ENCODE peak calls at places on chromosomes 2 and 18, in nine cellular contexts. I, S, Y, T, R, X, J, A and P are unnamed samples. For H3K27me3, the result is how much of the 10 kb centered on the place peaks cover.

GRCh38 chr18:47931707-47932103 is 1.2 kb upstream of the SMAD2 start:
- DNase-seq in Y (no peak), X (no peak), J (peak), R (no peak), I (no peak), T (peak), A (peak), S (peak), P (no peak)

GRCh38 chr2:197556456-197556855 is 40.6 kb downstream of the MOB4 start:
- DNase-seq in R (no peak), J (no peak), S (no peak), X (peak), Y (no peak), I (no peak), T (no peak), A (peak), P (no peak)

GRCh38 chr2:162221064-162221463 is 22.2 kb downstream of the FAP start:
- DNase-seq in X (peak), R (no peak), J (peak), A (peak), T (peak), S (peak), Y (peak), I (peak), P (peak)

GRCh38 chr2:3151153-3151918 is 226.3 kb downstream of the EIPR1 start:
- DNase-seq in I (no peak), A (peak), J (no peak), R (no peak), S (peak), X (no peak), T (no peak), Y (no peak), P (no peak)

GRCh38 chr2:28670882-28671281 is 80.7 kb upstream of the PPP1CB start:
- DNase-seq in A (no peak), T (no peak), Y (no peak), X (no peak), R (no peak), S (no peak), J (no peak), I (no peak), P (no peak)

GRCh38 chr2:127085260-127085666 is 21.7 kb downstream of the BIN1 start:
- DNase-seq in Y (no peak), R (no peak), I (no peak), T (peak), J (no peak), X (peak), A (peak), S (no peak), P (peak)

GRCh38 chr2:127024769-127025356 is 82.1 kb downstream of the BIN1 start:
- DNase-seq in Y (peak), A (no peak), I (no peak), R (no peak), T (peak), S (no peak), J (no peak), X (peak), P (no peak)

GRCh38 chr2:119771331-119771730 is 11.6 kb downstream of the PTPN4 start:
- DNase-seq in Y (no peak), J (no peak), X (no peak), A (no peak), T (peak), S (peak), R (no peak), I (no peak), P (no peak)

GRCh38 chr2:193124820-193125219 is 930.1 kb upstream of the TMEFF2 start:
- DNase-seq in I (no peak), A (no peak), R (no peak), J (no peak), X (no peak), Y (no peak), S (no peak), T (no peak), P (no peak)

GRCh38 chr2:2572393-2573204 is 241.5 kb upstream of the MYT1L start:
- DNase-seq in T (no peak), J (no peak), I (no peak), Y (no peak), S (no peak), R (no peak), X (no peak), A (no peak), P (no peak)

GRCh38 chr2:70975237-70975636 is 3.2 kb upstream of the ANKRD53 start:
- DNase-seq in T (no peak), Y (peak), R (no peak), I (no peak), X (no peak), A (no peak), J (no peak), S (peak), P (no peak)

GRCh38 chr2:160970052-160970846 is 190.0 kb upstream of the TANK start:
- DNase-seq in Y (peak), T (peak), A (peak), X (peak), I (no peak), R (peak), J (no peak), S (peak), P (no peak)

GRCh38 chr18:55321268-55322175 is 266.5 kb downstream of the TCF4 start:
- DNase-seq in T (peak), J (peak), S (no peak), A (peak), X (peak), I (peak), R (peak), Y (peak), P (no peak)

GRCh38 chr2:203683932-203684556 is 22.4 kb upstream of the CD28 start:
- DNase-seq in J (no peak), R (peak), Y (no peak), A (no peak), X (peak), I (peak), T (no peak), S (no peak), P (no peak)

GRCh38 chr2:71226391-71226964 is 425 bp downstream of the PAIP2B start:
- DNase-seq in T (peak), J (no peak), X (no peak), Y (peak), R (no peak), I (peak), S (no peak), A (no peak), P (peak)

GRCh38 chr2:120481446-120482194 is 135.7 kb downstream of the INHBB start:
- DNase-seq in X (no peak), R (no peak), J (no peak), I (no peak), Y (no peak), A (no peak), T (no peak), S (no peak), P (no peak)

DNA sequence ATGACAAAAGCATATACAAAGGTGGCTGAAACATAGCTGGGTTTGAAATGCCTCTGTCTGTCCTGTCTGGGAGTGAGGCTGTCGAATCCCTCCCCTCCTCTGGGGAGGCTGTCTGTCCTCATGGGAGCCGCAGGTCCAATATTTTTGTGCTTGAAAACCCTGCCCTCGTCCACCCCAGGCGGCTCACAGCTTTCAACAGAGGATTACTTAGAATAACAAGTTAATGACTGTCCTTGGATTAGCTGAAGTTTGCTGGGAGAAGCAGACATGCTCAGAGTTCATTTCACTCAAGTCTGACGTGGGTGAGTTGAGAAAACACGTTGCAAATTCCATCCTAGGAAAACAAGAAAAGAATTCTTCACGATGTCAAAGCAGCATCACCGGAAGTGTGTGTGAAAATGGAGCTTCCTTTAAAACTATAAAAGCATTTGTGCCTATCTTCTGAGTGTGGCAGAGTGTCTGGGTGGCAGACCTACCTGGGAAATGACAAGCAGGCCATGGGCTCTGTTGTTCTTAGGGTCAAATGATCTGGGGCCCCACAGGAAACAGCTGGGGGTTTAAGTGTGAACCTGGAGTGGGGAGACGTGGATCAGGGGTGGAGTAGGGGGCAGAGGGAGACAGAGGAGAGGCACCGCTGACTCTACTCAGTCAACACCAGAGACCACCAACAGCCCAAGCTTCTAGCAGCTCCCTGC is 77.1 kb downstream of the DDX1 start:
- DNase-seq in S (no peak), T (no peak), A (no peak), Y (no peak), R (peak), X (peak), J (no peak), I (no peak), P (no peak)
- H3K27ac ChIP-seq in S (no peak), T (peak), A (no peak), Y (no peak), R (peak), X (no peak), J (no peak), I (no peak), P (no peak)

GRCh38 chr2:238924496-238925195 is 76.8 kb downstream of the TWIST2 start:
- DNase-seq in R (no peak), X (no peak), Y (no peak), A (no peak), T (no peak), S (no peak), J (no peak), I (peak), P (peak)
- H3K27me3 ChIP-seq in R (under half), X (under half), Y (under half), A (under half), T (under half), S (under half), J (under half), I (under half), P (under half)

GRCh38 chr18:58584219-58585127 is 44.4 kb downstream of the ALPK2 start:
- DNase-seq in T (peak), J (no peak), I (no peak), X (peak), R (no peak), A (no peak), Y (no peak), S (no peak), P (no peak)
- H3K27ac ChIP-seq in T (peak), J (no peak), I (no peak), X (peak), R (peak), A (no peak), Y (no peak), S (no peak), P (no peak)

GRCh38 chr2:172098650-172099471 is 3.8 kb downstream of the DLX2 start:
- DNase-seq in J (no peak), I (no peak), S (peak), X (peak), R (no peak), A (no peak), Y (no peak), T (peak), P (peak)

GRCh38 chr2:172101008-172101706 is 1.5 kb downstream of the DLX2 start:
- DNase-seq in X (no peak), Y (no peak), S (no peak), T (no peak), I (no peak), R (no peak), J (no peak), A (no peak), P (no peak)

GRCh38 chr2:172100080-172101007 is 2.4 kb downstream of the DLX2 start:
- DNase-seq in A (no peak), T (no peak), J (no peak), R (no peak), I (no peak), S (no peak), Y (no peak), X (no peak), P (no peak)

GRCh38 chr2:172098287-172098649 is 4.4 kb downstream of the DLX2 start:
- DNase-seq in A (no peak), T (no peak), X (no peak), R (no peak), Y (no peak), S (peak), I (no peak), J (no peak), P (no peak)

GRCh38 chr2:172099472-172100079 is 3.1 kb downstream of the DLX2 start:
- DNase-seq in X (no peak), T (no peak), I (no peak), Y (no peak), A (no peak), S (no peak), R (no peak), J (no peak), P (no peak)
- H3K27me3 ChIP-seq in X (under half), T (half or more), I (half or more), Y (under half), A (half or more), S (under half), R (under half), J (half or more), P (half or more)

GRCh38 chr18:36890598-36890997 is 61.7 kb downstream of the KIAA1328 start:
- DNase-seq in X (no peak), T (no peak), R (no peak), S (no peak), J (no peak), I (no peak), Y (no peak), A (no peak), P (no peak)
- H3K27ac ChIP-seq in X (no peak), T (no peak), R (no peak), S (no peak), J (no peak), I (no peak), Y (no peak), A (no peak), P (no peak)

GRCh38 chr2:47566207-47566858 is 163.4 kb downstream of the MSH2 start:
- DNase-seq in S (no peak), X (no peak), Y (no peak), T (no peak), J (no peak), I (peak), A (no peak), R (no peak), P (no peak)
- H3K27me3 ChIP-seq in S (under half), X (under half), Y (under half), T (under half), J (under half), I (under half), A (under half), R (half or more), P (under half)

GRCh38 chr2:16640024-16640423 is 25.6 kb downstream of the CYRIA start:
- DNase-seq in T (no peak), I (no peak), X (no peak), R (no peak), S (no peak), Y (no peak), J (no peak), A (no peak), P (no peak)
- H3K27ac ChIP-seq in T (no peak), I (no peak), X (no peak), R (no peak), S (no peak), Y (no peak), J (no peak), A (no peak), P (no peak)

GRCh38 chr2:73914667-73915066 is 12.0 kb upstream of the DGUOK start:
- DNase-seq in R (no peak), I (no peak), T (no peak), A (no peak), J (no peak), X (no peak), Y (no peak), S (no peak), P (no peak)

GRCh38 chr2:73915437-73915993 is 11.2 kb upstream of the DGUOK start:
- DNase-seq in A (no peak), X (no peak), R (no peak), T (no peak), S (no peak), J (no peak), Y (no peak), I (no peak), P (no peak)

GRCh38 chr2:73910873-73911547 is 15.7 kb upstream of the DGUOK start:
- DNase-seq in J (no peak), I (no peak), T (no peak), X (no peak), S (no peak), Y (no peak), R (no peak), A (no peak), P (no peak)

GRCh38 chr2:73911548-73912208 is 15.0 kb upstream of the DGUOK start:
- DNase-seq in A (no peak), Y (no peak), J (no peak), X (no peak), R (no peak), S (no peak), I (no peak), T (no peak), P (no peak)

DNA sequence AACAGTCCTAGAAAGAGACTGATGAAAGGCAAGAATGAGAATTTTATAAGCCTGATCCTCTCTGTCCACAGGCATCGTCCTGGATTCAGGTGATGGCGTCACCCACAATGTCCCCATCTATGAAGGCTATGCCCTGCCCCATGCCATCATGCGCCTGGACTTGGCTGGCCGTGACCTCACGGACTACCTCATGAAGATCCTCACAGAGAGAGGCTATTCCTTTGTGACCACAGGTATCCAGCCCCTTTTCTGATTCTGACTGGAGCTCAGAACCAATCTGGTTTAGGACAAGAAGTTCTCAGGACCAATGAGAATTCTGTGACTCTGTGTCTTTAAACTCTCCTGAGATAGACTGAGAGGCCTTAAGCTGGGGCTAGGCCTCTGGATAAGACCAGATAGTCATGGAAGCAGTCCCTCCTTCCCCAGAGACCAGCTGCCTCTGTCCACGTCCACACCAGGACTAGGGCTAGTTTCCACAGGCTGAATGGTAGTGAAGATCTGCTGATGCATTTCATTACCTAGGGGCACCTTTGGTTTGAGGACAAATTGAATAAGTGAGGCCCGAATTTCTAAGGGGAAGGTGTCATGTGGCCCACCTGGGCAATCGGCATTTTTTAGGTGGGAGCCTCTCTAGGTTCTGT is 13.1 kb upstream of the DGUOK start:
- DNase-seq in Y (no peak), A (no peak), S (no peak), R (no peak), I (no peak), J (no peak), X (no peak), T (no peak), P (no peak)
- H3K27me3 ChIP-seq in Y (under half), A (under half), S (under half), R (under half), I (under half), J (under half), X (under half), T (under half), P (under half)

GRCh38 chr2:142973822-142974207 is 96.4 kb downstream of the KYNU start:
- DNase-seq in S (no peak), Y (no peak), J (no peak), T (no peak), A (no peak), R (no peak), X (peak), I (no peak), P (no peak)
- H3K27ac ChIP-seq in S (no peak), Y (no peak), J (no peak), T (no peak), A (no peak), R (no peak), X (no peak), I (no peak), P (no peak)